ENCODE peak calls at places on chromosomes 3 and 15, in ten cellular contexts. J is heart left ventricle; K is A549; O is uterus; V is vagina; N is CD8-positive, alpha-beta T cell; Y is cardiac fibroblast; T is psoas muscle; X is fibroblast of the aortic adventitia; H is cardiac muscle cell. R is an unnamed sample.
A peak's percentile ranks its signal among the peaks of the same experiment; 100 is the strongest.

GRCh38 chr3:172127929-172128580 is 88.7 kb downstream of the FNDC3B start:
- DNase-seq in J (no peak), K (no peak), O (no peak), V (no peak), N (no peak), Y (no peak), T (no peak), X (no peak), H (no peak), R (no peak)

GRCh38 chr15:65323071-65323511 is 18.6 kb downstream of the RNU5B-1 start:
- DNase-seq in J (peak; percentile 76), K (no peak), O (peak; percentile 41), V (no peak), N (no peak), Y (peak; percentile 73), T (no peak), X (no peak), H (peak; percentile 81), R (no peak)

GRCh38 chr3:63855333-63855940 is 8.2 kb downstream of the THOC7 start:
- DNase-seq in J (no peak), K (no peak), O (no peak), V (no peak), N (no peak), Y (no peak), T (no peak), X (no peak), H (no peak), R (no peak)

GRCh38 chr3:180871901-180872300 is 40.6 kb upstream of the FXR1 start:
- DNase-seq in J (no peak), K (no peak), O (no peak), V (no peak), N (no peak), Y (peak; percentile 79), T (no peak), X (peak; percentile 94), H (peak; percentile 64), R (no peak)

GRCh38 chr3:183664913-183665381 is 29.5 kb downstream of the KLHL24 start:
- DNase-seq in J (no peak), K (no peak), O (no peak), V (no peak), N (no peak), Y (peak; percentile 89), T (no peak), X (peak; percentile 97), H (peak; percentile 94), R (no peak)

GRCh38 chr3:84077479-84077878 is 881.3 kb upstream of the CADM2 start:
- DNase-seq in J (no peak), K (no peak), O (no peak), V (no peak), N (no peak), Y (no peak), T (no peak), X (no peak), H (no peak), R (no peak)

GRCh38 chr15:90141646-90142045 is 39.4 kb upstream of the IDH2 start:
- DNase-seq in J (no peak), K (no peak), O (no peak), V (no peak), N (no peak), Y (peak; percentile 59), T (no peak), X (peak; percentile 51), H (peak; percentile 72), R (no peak)

GRCh38 chr3:42473083-42473932 is 29.1 kb upstream of the VIPR1 start:
- DNase-seq in J (no peak), K (no peak), O (no peak), V (no peak), N (no peak), Y (peak; percentile 95), T (no peak), X (peak; percentile 93), H (peak; percentile 93), R (no peak)

GRCh38 chr3:54856271-54856670 is 71.6 kb downstream of the LRTM1 start:
- DNase-seq in J (no peak), K (no peak), O (no peak), V (no peak), N (no peak), Y (no peak), T (no peak), X (no peak), H (no peak), R (no peak)

GRCh38 chr3:71510485-71510884 is 73.0 kb downstream of the FOXP1 start:
- DNase-seq in J (no peak), K (peak; percentile 29), O (no peak), V (no peak), N (no peak), Y (peak; percentile 47), T (no peak), X (peak; percentile 75), H (peak; percentile 61), R (no peak)
- TF ChIP-seq CTCF in J (no peak), K (peak; percentile 24), O (no peak), V (no peak), N (no peak), Y (peak; percentile 33), T (no peak), X (peak; percentile 47), H (peak; percentile 26), R (no peak)

DNA sequence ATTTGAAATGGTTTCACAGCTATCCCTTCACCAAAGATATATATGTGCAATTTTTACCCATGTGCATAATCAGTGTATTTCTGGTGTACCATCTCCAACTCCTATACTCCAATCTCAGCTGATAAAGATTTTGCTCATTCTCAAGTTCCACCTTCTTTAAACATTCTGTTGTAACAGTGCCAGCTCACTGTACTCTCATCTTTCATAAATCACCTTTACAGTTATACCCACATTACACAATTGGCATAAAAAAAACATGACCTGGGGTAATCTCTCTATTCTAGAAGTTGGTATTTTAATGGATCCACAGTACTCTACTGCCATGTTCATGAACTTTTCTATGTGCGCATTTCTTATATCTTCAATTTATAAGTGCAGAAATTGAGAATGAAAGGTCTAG is 339.9 kb upstream of the DPH6 start:
- DNase-seq in J (no peak), K (no peak), O (no peak), V (no peak), N (no peak), Y (no peak), T (no peak), X (no peak), H (no peak), R (no peak)
- H3K4me3 ChIP-seq in J (no peak overlapping the region), K (no peak overlapping the region), O (no peak overlapping the region), V (no peak overlapping the region), N (no peak overlapping the region), Y (no peak overlapping the region), T (no peak overlapping the region), X (no peak overlapping the region), H (no peak overlapping the region), R (no peak overlapping the region)

DNA sequence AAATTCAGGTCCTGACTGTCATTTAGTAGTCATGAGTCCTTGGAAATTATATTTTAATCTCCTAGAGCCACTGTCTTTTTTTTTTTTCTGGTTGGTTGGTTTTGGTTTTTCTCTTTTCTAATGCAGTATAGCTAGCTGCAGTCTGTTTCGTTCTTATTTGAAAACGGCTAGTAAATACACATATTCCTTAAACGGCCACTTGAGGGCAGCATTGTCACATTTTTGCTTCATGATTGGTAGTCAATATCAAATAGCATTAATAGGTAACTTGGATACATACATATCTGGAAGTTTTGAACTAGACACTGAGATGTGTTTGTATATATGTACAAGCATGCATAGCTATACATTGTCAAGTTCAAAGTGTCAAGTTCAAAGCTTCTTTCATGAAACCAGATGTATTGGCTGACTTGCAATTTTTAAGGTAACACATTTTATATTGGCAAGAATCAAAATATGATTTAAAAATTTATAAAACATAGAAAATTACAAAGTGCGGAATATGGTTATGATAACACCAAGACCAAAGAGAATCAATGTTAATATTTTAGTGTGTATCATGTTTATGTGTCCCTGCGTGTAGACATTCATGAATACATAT is 22.5 kb downstream of the GABRA5 start:
- DNase-seq in J (no peak), K (peak; percentile 48), O (no peak), V (no peak), N (peak; percentile 43), Y (peak; percentile 71), T (no peak), X (peak; percentile 83), H (peak; percentile 75), R (peak; percentile 77)
- TF ChIP-seq CTCF in J (peak; percentile 72), K (peak; percentile 91), O (peak; percentile 36), V (no peak), N (peak; percentile 81), Y (peak; percentile 39), T (peak; percentile 52), X (peak; percentile 50), H (peak; percentile 54), R (peak; percentile 42)

GRCh38 chr3:22378869-22379268 is 627.9 kb upstream of the ZNF385D start:
- DNase-seq in J (no peak), K (no peak), O (no peak), V (no peak), N (no peak), Y (no peak), T (no peak), X (no peak), H (no peak), R (no peak)

GRCh38 chr3:22386107-22386506 is 635.1 kb upstream of the ZNF385D start:
- DNase-seq in J (no peak), K (no peak), O (no peak), V (no peak), N (no peak), Y (no peak), T (no peak), X (no peak), H (no peak), R (no peak)

GRCh38 chr3:22377421-22377820 is 626.4 kb upstream of the ZNF385D start:
- DNase-seq in J (no peak), K (no peak), O (no peak), V (no peak), N (no peak), Y (peak; percentile 41), T (no peak), X (peak; percentile 51), H (peak; percentile 63), R (no peak)

GRCh38 chr3:22383285-22383684 is 632.3 kb upstream of the ZNF385D start:
- DNase-seq in J (no peak), K (no peak), O (no peak), V (no peak), N (no peak), Y (no peak), T (no peak), X (no peak), H (no peak), R (no peak)
- H3K4me3 ChIP-seq in J (no peak overlapping the region), K (no peak overlapping the region), O (no peak overlapping the region), V (no peak overlapping the region), N (no peak overlapping the region), Y (no peak overlapping the region), T (no peak overlapping the region), X (no peak overlapping the region), H (no peak overlapping the region), R (no peak overlapping the region)

GRCh38 chr3:13424111-13424844 is 4.2 kb upstream of the NUP210 start:
- DNase-seq in J (no peak), K (no peak), O (no peak), V (no peak), N (no peak), Y (no peak), T (no peak), X (no peak), H (no peak), R (no peak)
- TF ChIP-seq CTCF in J (no peak), K (no peak), O (no peak), V (no peak), N (no peak), Y (no peak), T (no peak), X (no peak), H (no peak), R (no peak)

GRCh38 chr15:62163397-62163796 is 1.7 kb downstream of the C2CD4B start:
- DNase-seq in J (no peak), K (no peak), O (no peak), V (no peak), N (no peak), Y (no peak), T (no peak), X (no peak), H (no peak), R (no peak)
- H3K4me3 ChIP-seq in J (peak overlapping the region; percentile 53), K (peak overlapping the region; percentile 59), O (no peak overlapping the region), V (peak overlapping the region; percentile 39), N (no peak overlapping the region), Y (no peak overlapping the region), T (peak overlapping the region; percentile 66), X (no peak overlapping the region), H (no peak overlapping the region), R (no peak overlapping the region)